ENCODE peak calls at places on chromosomes 2 and 18, in four cellular contexts. G is A549, M is endothelial cell, C is fibroblast of lung. H is an unnamed sample.

GRCh38 chr18:63788447-63789096 is 13.4 kb downstream of the SERPINB7 start:
- DNase-seq in G (peak), M (no peak), C (peak), H (no peak)

GRCh38 chr2:98472132-98472650 is 27.5 kb downstream of the INPP4A start:
- DNase-seq in G (no peak), M (no peak), C (no peak), H (no peak)

GRCh38 chr2:145813481-145813880 is 1293.6 kb upstream of the ZEB2 start:
- DNase-seq in G (no peak), M (no peak), C (peak), H (no peak)

GRCh38 chr2:200796561-200796960 is 15.1 kb upstream of the BZW1 start:
- DNase-seq in G (no peak), M (no peak), C (no peak), H (no peak)

GRCh38 chr2:128318776-128319456 is at the start of gene HS6ST1:
- DNase-seq in G (peak), M (peak), C (peak), H (peak)

GRCh38 chr2:216081012-216081411 is 597 bp downstream of the PECR start:
- DNase-seq in G (no peak), M (no peak), C (no peak), H (no peak)

GRCh38 chr2:160087854-160088745 is 25.7 kb upstream of the PLA2R1 start:
- DNase-seq in G (peak), M (no peak), C (no peak), H (no peak)

GRCh38 chr18:74692367-74693013 is 94.8 kb downstream of the ZNF407 start:
- DNase-seq in G (no peak), M (no peak), C (no peak), H (no peak)

GRCh38 chr18:62485684-62486083 is 37.1 kb upstream of the ZCCHC2 start:
- DNase-seq in G (peak), M (no peak), C (peak), H (no peak)

GRCh38 chr2:199460808-199461454 is 3.2 kb upstream of the SATB2 start:
- DNase-seq in G (no peak), M (no peak), C (no peak), H (no peak)

GRCh38 chr2:53751728-53752127 is 15.9 kb upstream of the CHAC2 start:
- DNase-seq in G (no peak), M (no peak), C (peak), H (no peak)

GRCh38 chr18:38023871-38024270 is 458.3 kb upstream of the CELF4 start:
- DNase-seq in G (no peak), M (no peak), C (no peak), H (no peak)

GRCh38 chr2:43092520-43093179 is 133.8 kb downstream of the ZFP36L2 start:
- DNase-seq in G (no peak), M (no peak), C (no peak), H (no peak)

GRCh38 chr2:217734999-217735398 is 267.8 kb downstream of the TNS1 start:
- DNase-seq in G (no peak), M (no peak), C (no peak), H (no peak)

GRCh38 chr2:75344146-75344545 is 144.8 kb upstream of the TACR1 start:
- DNase-seq in G (no peak), M (no peak), C (no peak), H (no peak)

GRCh38 chr18:2948038-2948437 is 64.9 kb downstream of the LPIN2 start:
- DNase-seq in G (peak), M (no peak), C (peak), H (no peak)

GRCh38 chr2:139260052-139260430 is 479.9 kb upstream of the NXPH2 start:
- DNase-seq in G (no peak), M (no peak), C (no peak), H (no peak)

GRCh38 chr2:26616032-26616863 is 24.9 kb downstream of the CIB4 start:
- DNase-seq in G (no peak), M (no peak), C (no peak), H (no peak)

GRCh38 chr2:207733597-207734240 is 22.3 kb downstream of the CCNYL1 start:
- DNase-seq in G (no peak), M (no peak), C (no peak), H (no peak)

GRCh38 chr18:54871231-54871630 is 43.0 kb downstream of the RAB27B start:
- DNase-seq in G (no peak), M (no peak), C (no peak), H (no peak)

GRCh38 chr18:75290737-75291358 is 80.3 kb downstream of the TSHZ1 start:
- DNase-seq in G (no peak), M (no peak), C (no peak), H (no peak)

GRCh38 chr18:50630895-50631294 is 71.0 kb downstream of the MAPK4 start:
- DNase-seq in G (no peak), M (no peak), C (no peak), H (no peak)

GRCh38 chr2:85935746-85936208 is 47.0 kb upstream of the ST3GAL5 start:
- DNase-seq in G (peak), M (no peak), C (peak), H (no peak)

GRCh38 chr2:69012310-69013122 is 463 bp upstream of the ANTXR1 start:
- DNase-seq in G (peak), M (peak), C (peak), H (peak)

GRCh38 chr2:173659522-173659921 is 304.9 kb downstream of the CDCA7 start:
- DNase-seq in G (no peak), M (no peak), C (peak), H (no peak)

GRCh38 chr2:3692375-3692774 is 11.0 kb upstream of the DCDC2C start:
- DNase-seq in G (peak), M (no peak), C (no peak), H (no peak)

GRCh38 chr2:3207091-3207491 is 170.5 kb downstream of the EIPR1 start:
- DNase-seq in G (no peak), M (no peak), C (no peak), H (no peak)

GRCh38 chr18:76255070-76255683 is 239.9 kb downstream of the ZNF516 start:
- DNase-seq in G (no peak), M (no peak), C (no peak), H (no peak)

GRCh38 chr2:209495855-209496585 is 72.2 kb downstream of the MAP2 start:
- DNase-seq in G (peak), M (no peak), C (peak), H (no peak)

GRCh38 chr18:73980289-73980979 is 167.2 kb downstream of the FBXO15 start:
- DNase-seq in G (peak), M (peak), C (peak), H (peak)

GRCh38 chr18:31325051-31325450 is 7.1 kb downstream of the DSG1 start:
- DNase-seq in G (no peak), M (no peak), C (peak), H (no peak)

GRCh38 chr2:165745916-165746315 is 48.1 kb downstream of the GALNT3 start:
- DNase-seq in G (no peak), M (no peak), C (peak), H (no peak)

DNA sequence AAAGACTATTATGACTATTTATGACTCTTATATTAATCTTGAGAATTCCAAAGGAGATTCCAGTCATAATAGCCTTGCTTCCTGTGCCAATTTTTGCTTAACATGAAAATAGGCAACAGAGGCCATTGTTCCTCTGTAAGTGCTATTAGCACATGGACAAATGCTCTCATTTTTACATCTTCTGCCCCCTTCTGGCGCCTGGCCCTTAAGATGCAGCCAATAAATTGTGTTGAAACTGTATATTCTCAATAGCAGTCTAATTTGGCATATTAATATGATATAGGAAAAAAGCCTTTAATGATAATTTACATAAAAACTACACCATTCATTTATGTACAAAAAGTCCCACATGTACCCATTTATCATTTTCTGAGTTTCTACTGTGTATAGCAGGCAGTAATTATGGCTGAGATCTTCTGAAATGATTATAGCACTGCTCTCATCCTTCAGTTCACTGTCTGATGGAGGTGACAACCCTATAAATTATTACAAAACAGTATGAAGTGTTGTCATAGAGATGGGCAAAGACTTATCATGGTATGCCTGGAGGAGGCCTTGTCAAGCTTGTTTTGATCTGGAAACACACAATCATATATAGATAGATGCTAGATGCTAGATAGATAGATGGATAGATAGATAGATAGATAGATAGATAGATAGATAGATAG is 613.3 kb downstream of the TSN start:
- DNase-seq in G (no peak), M (no peak), C (no peak), H (no peak)
- TF ChIP-seq CTCF in G (no peak), M (no peak), C (no peak), H (peak)

GRCh38 chr2:9951272-9951521 is 296 bp upstream of the GRHL1 start:
- DNase-seq in G (no peak), M (no peak), C (no peak), H (no peak)
- TF ChIP-seq CTCF in G (peak), M (no peak), C (no peak), H (peak)

GRCh38 chr18:36899289-36899688 is 70.4 kb downstream of the KIAA1328 start:
- DNase-seq in G (peak), M (no peak), C (no peak), H (no peak)
- TF ChIP-seq CTCF in G (peak), M (peak), C (no peak), H (peak)

DNA sequence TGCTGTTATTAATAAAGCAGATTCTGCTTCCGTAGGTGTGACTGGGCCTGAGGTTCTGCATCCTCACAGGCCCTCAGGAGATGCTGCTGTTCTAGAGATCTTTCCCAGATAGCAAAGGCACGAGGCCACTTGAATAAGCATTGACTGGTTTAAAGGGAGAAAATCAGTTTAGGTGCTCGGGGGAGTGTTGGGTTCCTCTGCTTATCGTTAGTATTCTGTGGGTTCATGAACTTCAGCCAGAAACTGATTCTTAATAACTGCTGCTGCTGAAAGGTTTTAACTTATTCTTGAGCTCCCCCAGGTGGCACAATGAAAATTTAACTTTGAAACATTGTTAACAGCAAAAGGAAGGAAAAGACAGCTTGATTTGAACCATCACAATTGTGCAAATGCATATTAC is 56.9 kb downstream of the ITGA6 start:
- DNase-seq in G (no peak), M (no peak), C (peak), H (no peak)
- TF ChIP-seq CTCF in G (peak), M (no peak), C (peak), H (peak)

DNA sequence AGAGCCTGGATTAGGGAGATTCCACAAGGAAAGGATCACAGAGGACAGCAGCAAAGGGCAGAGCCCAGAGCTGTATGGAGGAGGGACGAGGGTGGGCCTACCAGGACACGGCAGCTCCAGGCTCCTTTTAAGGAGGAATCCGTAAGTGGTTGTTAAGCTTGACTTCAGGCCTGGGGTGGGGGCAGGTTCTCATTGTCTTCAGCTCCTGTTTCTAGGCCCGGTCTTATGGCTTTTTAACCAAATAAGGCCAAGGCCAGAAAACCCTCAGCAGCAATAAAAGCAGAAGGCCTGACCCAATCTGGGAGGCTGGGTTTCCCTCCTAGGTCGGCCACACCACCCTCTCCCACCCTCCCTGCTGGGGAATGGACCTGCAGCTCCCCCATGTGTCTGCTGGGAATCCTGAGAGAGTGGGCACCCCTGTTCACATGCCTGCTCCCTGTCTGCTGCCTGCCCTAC is 111.2 kb downstream of the PLB1 start:
- DNase-seq in G (peak), M (no peak), C (peak), H (no peak)
- TF ChIP-seq CTCF in G (peak), M (no peak), C (no peak), H (no peak)

GRCh38 chr18:10783941-10784340 is 258.1 kb downstream of the NAPG start:
- DNase-seq in G (no peak), M (no peak), C (no peak), H (no peak)

GRCh38 chr18:10791141-10791808 is 265.4 kb downstream of the NAPG start:
- DNase-seq in G (no peak), M (no peak), C (no peak), H (no peak)

GRCh38 chr18:10784596-10785202 is 258.9 kb downstream of the NAPG start:
- DNase-seq in G (no peak), M (no peak), C (no peak), H (no peak)

GRCh38 chr18:10785798-10786197 is 260.0 kb downstream of the NAPG start:
- DNase-seq in G (no peak), M (no peak), C (no peak), H (no peak)

GRCh38 chr18:10787293-10787901 is 261.6 kb downstream of the NAPG start:
- DNase-seq in G (peak), M (peak), C (peak), H (peak)
- TF ChIP-seq CTCF in G (peak), M (peak), C (peak), H (peak)

DNA sequence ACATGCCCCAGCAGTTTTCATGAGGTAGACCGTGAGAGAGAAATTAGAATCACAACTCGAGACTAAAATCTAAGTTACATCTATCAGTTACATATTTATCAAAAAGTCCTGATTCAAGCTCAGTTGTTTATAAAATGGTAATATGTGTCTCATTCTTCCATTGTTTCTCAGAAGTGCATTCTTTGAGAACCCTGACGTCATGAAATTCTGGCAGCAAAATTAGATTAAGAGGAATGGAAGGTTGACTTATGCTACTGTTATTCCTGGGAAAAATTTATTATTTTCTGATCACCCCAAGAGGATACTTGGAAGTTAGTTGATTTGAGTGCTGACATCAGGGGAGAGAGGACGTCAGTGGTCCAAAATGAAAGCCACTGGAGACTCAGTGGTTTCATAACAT is 1864.8 kb upstream of the LRRTM1 start:
- DNase-seq in G (no peak), M (no peak), C (no peak), H (no peak)
- TF ChIP-seq CTCF in G (no peak), M (no peak), C (no peak), H (no peak)